ENCODE peak calls at places on chromosomes 16 and 17, in eight cellular contexts. W is suprapubic skin, U is A549, L is uterus, O is HCT116, B is esophagus muscularis mucosa, E is ovary, Y is thyroid gland. V is an unnamed sample.

GRCh38 chr17:36943250-36944220 is 5.2 kb upstream of the AATF start:
- DNase-seq in W (no peak), U (no peak), L (peak), O (no peak), B (no peak), E (no peak), Y (no peak), V (no peak)

GRCh38 chr16:6643083-6643686 is 689.5 kb upstream of the RBFOX1 start:
- DNase-seq in W (no peak), U (peak), L (no peak), O (no peak), B (no peak), E (peak), Y (peak), V (no peak)

GRCh38 chr16:8885674-8886592 is 3.8 kb downstream of the LITAFD start:
- DNase-seq in W (peak), U (no peak), L (no peak), O (no peak), B (no peak), E (no peak), Y (no peak), V (no peak)

GRCh38 chr17:8953152-8953885 is 12.2 kb downstream of the PIK3R5 start:
- DNase-seq in W (peak), U (no peak), L (no peak), O (no peak), B (peak), E (no peak), Y (no peak), V (peak)

GRCh38 chr16:1311212-1311737 is 1.8 kb downstream of the UBE2I start:
- DNase-seq in W (no peak), U (no peak), L (no peak), O (no peak), B (no peak), E (no peak), Y (peak), V (no peak)

GRCh38 chr16:80915079-80915450 is 91.6 kb downstream of the CMC2 start:
- DNase-seq in W (no peak), U (no peak), L (no peak), O (no peak), B (no peak), E (no peak), Y (no peak), V (no peak)

GRCh38 chr17:77915594-77916021 is 42.9 kb upstream of the TNRC6C start:
- DNase-seq in W (no peak), U (no peak), L (no peak), O (no peak), B (no peak), E (no peak), Y (no peak), V (peak)

GRCh38 chr17:71118039-71118438 is 948.7 kb downstream of the KCNJ2 start:
- DNase-seq in W (no peak), U (peak), L (no peak), O (peak), B (no peak), E (no peak), Y (peak), V (no peak)

GRCh38 chr16:89257757-89258465 is 40.4 kb downstream of the ZNF778 start:
- DNase-seq in W (no peak), U (no peak), L (no peak), O (no peak), B (no peak), E (no peak), Y (no peak), V (no peak)

GRCh38 chr17:8163978-8164814 is 1.4 kb upstream of the VAMP2 start:
- DNase-seq in W (peak), U (peak), L (peak), O (no peak), B (no peak), E (peak), Y (peak), V (peak)

GRCh38 chr17:60671482-60671881 is 6.2 kb upstream of the BCAS3 start:
- DNase-seq in W (no peak), U (no peak), L (no peak), O (no peak), B (no peak), E (no peak), Y (no peak), V (no peak)

GRCh38 chr17:55332296-55333041 is 67.7 kb downstream of the HLF start:
- DNase-seq in W (no peak), U (no peak), L (no peak), O (no peak), B (no peak), E (no peak), Y (peak), V (no peak)

GRCh38 chr16:21982108-21982507 is 18.8 kb downstream of the PDZD9 start:
- DNase-seq in W (no peak), U (no peak), L (no peak), O (no peak), B (no peak), E (no peak), Y (no peak), V (no peak)

GRCh38 chr17:9612016-9612415 is 33.3 kb upstream of the USP43 start:
- DNase-seq in W (no peak), U (no peak), L (no peak), O (no peak), B (no peak), E (no peak), Y (no peak), V (no peak)

GRCh38 chr17:75872434-75873351 is 5.7 kb downstream of the TRIM47 start:
- DNase-seq in W (peak), U (peak), L (peak), O (no peak), B (peak), E (peak), Y (peak), V (peak)

GRCh38 chr16:60123387-60124023 is 1389.4 kb upstream of the GOT2 start:
- DNase-seq in W (no peak), U (no peak), L (no peak), O (no peak), B (no peak), E (no peak), Y (no peak), V (no peak)

GRCh38 chr16:4461250-4462085 is 13.0 kb downstream of the NMRAL1 start:
- DNase-seq in W (no peak), U (no peak), L (no peak), O (no peak), B (no peak), E (no peak), Y (no peak), V (no peak)

GRCh38 chr16:48158296-48158695 is 2.5 kb upstream of the ABCC12 start:
- DNase-seq in W (no peak), U (peak), L (no peak), O (peak), B (no peak), E (no peak), Y (no peak), V (no peak)

GRCh38 chr16:10834766-10835165 is 16.2 kb upstream of the TVP23A start:
- DNase-seq in W (no peak), U (no peak), L (no peak), O (no peak), B (no peak), E (no peak), Y (no peak), V (no peak)

GRCh38 chr17:6695565-6695964 is 17.6 kb downstream of the SLC13A5 start:
- DNase-seq in W (peak), U (no peak), L (no peak), O (no peak), B (no peak), E (no peak), Y (peak), V (no peak)

GRCh38 chr17:41211845-41212466 is 14.5 kb upstream of the KRTAP9-2 start:
- DNase-seq in W (no peak), U (peak), L (no peak), O (peak), B (no peak), E (no peak), Y (no peak), V (no peak)

GRCh38 chr17:48626470-48627241 is 498 bp upstream of the HOXB9 start:
- DNase-seq in W (no peak), U (peak), L (no peak), O (peak), B (no peak), E (no peak), Y (no peak), V (no peak)

GRCh38 chr17:38401459-38401858 is 26.8 kb upstream of the ARHGAP23 start:
- DNase-seq in W (peak), U (no peak), L (no peak), O (no peak), B (no peak), E (no peak), Y (no peak), V (no peak)

GRCh38 chr17:43018008-43018853 is 4.0 kb downstream of the VAT1 start:
- DNase-seq in W (no peak), U (no peak), L (no peak), O (no peak), B (no peak), E (no peak), Y (no peak), V (no peak)

GRCh38 chr17:27631409-27631755 is 394 bp downstream of the LGALS9 start:
- DNase-seq in W (no peak), U (no peak), L (no peak), O (no peak), B (no peak), E (no peak), Y (no peak), V (no peak)

GRCh38 chr16:68393333-68393732 is 55.0 kb downstream of the SMPD3 start:
- DNase-seq in W (no peak), U (no peak), L (no peak), O (no peak), B (no peak), E (no peak), Y (no peak), V (no peak)

GRCh38 chr17:65813306-65813705 is 251.9 kb upstream of the AXIN2 start:
- DNase-seq in W (no peak), U (no peak), L (no peak), O (no peak), B (no peak), E (no peak), Y (no peak), V (no peak)

GRCh38 chr16:2296662-2297505 is 29.0 kb upstream of the RNPS1 start:
- DNase-seq in W (no peak), U (peak), L (no peak), O (peak), B (no peak), E (peak), Y (peak), V (no peak)

GRCh38 chr16:7624871-7625766 is 292.5 kb downstream of the RBFOX1 start:
- DNase-seq in W (no peak), U (no peak), L (no peak), O (no peak), B (no peak), E (no peak), Y (no peak), V (no peak)

GRCh38 chr17:80095844-80096475 is 5.4 kb upstream of the GAA start:
- DNase-seq in W (no peak), U (no peak), L (no peak), O (no peak), B (no peak), E (no peak), Y (no peak), V (no peak)

GRCh38 chr17:37465058-37465616 is 24.6 kb upstream of the DUSP14 start:
- DNase-seq in W (no peak), U (no peak), L (no peak), O (no peak), B (no peak), E (no peak), Y (no peak), V (no peak)

GRCh38 chr16:2765462-2766404 is 11.3 kb downstream of the ELOB start:
- DNase-seq in W (no peak), U (no peak), L (no peak), O (no peak), B (no peak), E (no peak), Y (no peak), V (no peak)

GRCh38 chr16:88363239-88363891 is 19.4 kb upstream of the ZNF469 start:
- DNase-seq in W (no peak), U (no peak), L (no peak), O (no peak), B (no peak), E (no peak), Y (no peak), V (no peak)

GRCh38 chr17:73091770-73092517 is 544 bp downstream of the SLC39A11 start:
- DNase-seq in W (no peak), U (peak), L (peak), O (no peak), B (no peak), E (peak), Y (peak), V (no peak)

GRCh38 chr16:911101-911500 is 59.7 kb downstream of the LMF1 start:
- DNase-seq in W (no peak), U (no peak), L (no peak), O (no peak), B (no peak), E (no peak), Y (no peak), V (no peak)

GRCh38 chr17:58668598-58668935 is 23.3 kb downstream of the TEX14 start:
- DNase-seq in W (no peak), U (no peak), L (no peak), O (no peak), B (no peak), E (no peak), Y (no peak), V (no peak)

GRCh38 chr17:19290047-19290705 is 53.0 kb downstream of the EPN2 start:
- DNase-seq in W (no peak), U (no peak), L (no peak), O (no peak), B (no peak), E (peak), Y (no peak), V (no peak)
- TF ChIP-seq CTCF in W (no peak), U (no peak), L (no peak), O (no peak), B (no peak), E (no peak), Y (no peak), V (no peak)

GRCh38 chr17:40098846-40099626 is 1.4 kb downstream of the NR1D1 start:
- DNase-seq in W (peak), U (peak), L (peak), O (peak), B (peak), E (peak), Y (peak), V (peak)
- TF ChIP-seq POLR2A in W (peak), U (no peak), L (peak), O (no peak), B (peak), E (peak), Y (peak), V (no peak)

GRCh38 chr16:57283956-57284205 is 591 bp downstream of the PLLP start:
- DNase-seq in W (no peak), U (no peak), L (no peak), O (no peak), B (no peak), E (no peak), Y (no peak), V (no peak)
- H3K4me3 ChIP-seq in W (peak), U (peak), L (peak), O (peak), B (peak), E (peak), Y (peak), V (peak)

DNA sequence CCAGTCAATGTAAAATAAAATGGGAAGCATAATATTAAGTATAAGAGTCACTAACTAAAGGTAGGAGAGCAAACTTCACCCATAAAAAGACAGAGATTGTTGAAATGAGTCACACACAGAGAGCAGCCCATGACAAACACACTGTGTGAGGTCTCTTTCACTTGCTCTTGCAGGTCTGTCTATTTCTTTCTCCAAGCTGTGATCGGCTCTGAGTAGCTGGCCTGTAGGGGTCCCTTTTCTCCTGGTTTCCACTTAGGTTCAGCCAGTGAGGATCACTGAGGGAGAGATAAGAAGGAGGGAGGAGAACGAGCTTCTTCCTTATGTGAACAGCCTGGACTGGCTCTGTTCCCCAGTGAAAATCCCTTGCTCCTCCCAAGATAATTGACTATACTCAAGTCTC is 133.7 kb upstream of the HS3ST3A1 start:
- DNase-seq in W (no peak), U (no peak), L (no peak), O (no peak), B (no peak), E (no peak), Y (no peak), V (no peak)
- TF ChIP-seq CTCF in W (no peak), U (no peak), L (no peak), O (peak), B (no peak), E (no peak), Y (no peak), V (no peak)

GRCh38 chr17:17711708-17712141 is 30.5 kb downstream of the RAI1 start:
- DNase-seq in W (no peak), U (no peak), L (no peak), O (no peak), B (no peak), E (no peak), Y (peak), V (no peak)
- TF ChIP-seq POLR2A in W (no peak), U (no peak), L (no peak), O (no peak), B (no peak), E (no peak), Y (no peak), V (no peak)

DNA sequence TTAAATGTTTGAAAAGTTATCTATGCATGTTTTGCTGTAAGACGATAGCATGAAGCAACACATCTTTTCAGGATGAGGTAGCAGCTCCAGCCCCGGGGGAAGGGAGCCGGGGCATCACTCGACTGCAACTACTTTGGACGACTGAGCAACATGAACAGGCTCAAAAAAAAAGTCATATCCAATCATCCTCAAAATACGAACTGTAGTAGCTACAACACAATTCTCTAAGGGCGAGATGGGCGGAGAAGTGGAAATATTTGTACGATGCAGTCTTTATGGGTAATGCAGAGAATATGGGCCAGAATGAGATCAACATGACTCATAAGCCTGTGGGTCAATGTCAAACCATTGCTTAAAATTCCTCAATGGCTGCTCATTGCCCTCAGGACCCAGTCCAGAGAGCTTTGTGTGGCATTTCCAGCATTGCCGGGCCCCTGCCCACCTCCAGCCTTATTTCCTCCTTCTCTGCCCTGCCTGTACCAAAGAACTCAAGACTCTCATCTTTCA is 17.7 kb upstream of the SMURF2 start:
- DNase-seq in W (no peak), U (peak), L (no peak), O (peak), B (no peak), E (no peak), Y (no peak), V (no peak)
- H3K4me3 ChIP-seq in W (no peak), U (peak), L (no peak), O (peak), B (no peak), E (no peak), Y (no peak), V (no peak)

GRCh38 chr17:45393477-45393876 is 39.2 kb downstream of the ARHGAP27 start:
- DNase-seq in W (no peak), U (no peak), L (no peak), O (no peak), B (no peak), E (no peak), Y (no peak), V (no peak)

GRCh38 chr17:45389354-45389753 is 43.3 kb downstream of the ARHGAP27 start:
- DNase-seq in W (no peak), U (no peak), L (no peak), O (no peak), B (no peak), E (no peak), Y (no peak), V (no peak)

GRCh38 chr17:45391918-45392317 is 40.8 kb downstream of the ARHGAP27 start:
- DNase-seq in W (no peak), U (no peak), L (no peak), O (no peak), B (no peak), E (no peak), Y (no peak), V (no peak)

GRCh38 chr17:45388604-45389325 is 43.9 kb downstream of the ARHGAP27 start:
- DNase-seq in W (no peak), U (no peak), L (no peak), O (no peak), B (no peak), E (no peak), Y (no peak), V (no peak)

GRCh38 chr17:45391291-45391690 is 41.4 kb downstream of the ARHGAP27 start:
- DNase-seq in W (no peak), U (no peak), L (no peak), O (no peak), B (no peak), E (no peak), Y (no peak), V (no peak)
- TF ChIP-seq CTCF in W (no peak), U (no peak), L (no peak), O (no peak), B (no peak), E (no peak), Y (no peak), V (no peak)

GRCh38 chr17:49783051-49783715 is 5.3 kb upstream of the KAT7 start:
- DNase-seq in W (no peak), U (no peak), L (no peak), O (no peak), B (no peak), E (no peak), Y (no peak), V (no peak)

GRCh38 chr17:49789278-49789578 is 747 bp downstream of the KAT7 start:
- DNase-seq in W (no peak), U (no peak), L (no peak), O (no peak), B (no peak), E (no peak), Y (no peak), V (no peak)

GRCh38 chr17:49787932-49788442 is 494 bp upstream of the KAT7 start:
- DNase-seq in W (no peak), U (no peak), L (no peak), O (no peak), B (no peak), E (no peak), Y (peak), V (no peak)

GRCh38 chr17:49788443-49789277 is at the start of gene KAT7:
- DNase-seq in W (peak), U (peak), L (peak), O (peak), B (peak), E (peak), Y (peak), V (peak)

DNA sequence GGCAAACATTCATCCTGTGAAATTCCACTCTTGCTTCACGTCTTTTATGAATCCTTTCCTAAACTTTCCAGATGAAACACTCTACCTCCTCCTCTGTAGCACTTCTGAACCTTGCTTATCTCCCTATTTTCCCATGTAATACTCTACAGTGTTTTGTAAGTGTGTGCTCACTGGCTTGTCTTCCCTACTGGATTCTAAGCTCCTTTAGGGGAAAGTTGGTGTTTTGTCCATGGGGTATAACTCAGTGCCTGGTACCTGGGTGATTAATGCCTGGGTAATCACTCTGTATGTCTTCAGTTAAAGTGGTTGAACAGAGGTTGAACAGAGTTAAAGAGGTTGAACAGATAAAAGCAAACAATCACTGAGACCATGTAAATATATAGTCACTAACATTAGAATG is 3.8 kb upstream of the KAT7 start:
- DNase-seq in W (no peak), U (no peak), L (no peak), O (no peak), B (no peak), E (no peak), Y (no peak), V (no peak)
- TF ChIP-seq POLR2A in W (no peak), U (no peak), L (no peak), O (no peak), B (no peak), E (no peak), Y (no peak), V (no peak)

GRCh38 chr17:81388612-81389367 is 6.5 kb upstream of the BAHCC1 start:
- DNase-seq in W (no peak), U (no peak), L (no peak), O (no peak), B (no peak), E (no peak), Y (peak), V (no peak)
- H3K4me3 ChIP-seq in W (peak), U (no peak), L (no peak), O (no peak), B (peak), E (no peak), Y (no peak), V (no peak)

V was measured in lower leg skin.